ENCODE peak calls at places on chromosome 12, in five cellular contexts. W, S, T, B and K are unnamed samples.

GRCh38 chr12:96571101-96571862 is 81.9 kb downstream of the CFAP54 start:
- DNase-seq in B (peak; percentile 93), S (no peak), T (peak; percentile 45), W (no peak), K (peak; percentile 33)

GRCh38 chr12:49912846-49913245 is 9.1 kb upstream of the FAIM2 start:
- DNase-seq in T (no peak), S (no peak), B (no peak), W (no peak), K (no peak)

GRCh38 chr12:27095346-27095745 is 13.0 kb upstream of the C12orf71 start:
- DNase-seq in T (no peak), S (no peak), B (no peak), W (no peak), K (no peak)

GRCh38 chr12:132397152-132397933 is 68.0 kb upstream of the GALNT9 start:
- DNase-seq in S (no peak), W (no peak), B (no peak), T (no peak), K (no peak)

GRCh38 chr12:82555699-82556098 is 131.0 kb upstream of the TMTC2 start:
- DNase-seq in S (no peak), B (no peak), W (no peak), T (no peak), K (no peak)

GRCh38 chr12:49200882-49201594 is 12.2 kb upstream of the TUBA1A start:
- DNase-seq in S (peak; percentile 89), W (peak; percentile 72), T (peak; percentile 88), B (peak; percentile 17), K (peak; percentile 85)

GRCh38 chr12:24060089-24060488 is 110.6 kb upstream of the SOX5 start:
- DNase-seq in B (no peak), T (no peak), S (no peak), W (no peak), K (no peak)

GRCh38 chr12:10235761-10236631 is 23.3 kb downstream of the GABARAPL1 start:
- DNase-seq in T (peak; percentile 25), S (peak; percentile 44), B (no peak), W (peak; percentile 73), K (no peak)

GRCh38 chr12:43271659-43272058 is 280.3 kb downstream of the ADAMTS20 start:
- DNase-seq in W (no peak), S (no peak), T (no peak), B (no peak), K (no peak)

GRCh38 chr12:48744251-48745008 is 27.9 kb upstream of the CCNT1 start:
- DNase-seq in W (no peak), S (no peak), T (no peak), B (no peak), K (no peak)

GRCh38 chr12:112664569-112664968 is 127.0 kb upstream of the RPH3A start:
- DNase-seq in W (peak; percentile 64), T (peak; percentile 3), S (no peak), B (no peak), K (no peak)

GRCh38 chr12:22164101-22164500 is 118.1 kb downstream of the CMAS start:
- DNase-seq in S (no peak), B (no peak), T (no peak), W (no peak), K (no peak)

GRCh38 chr12:50241178-50241577 is 42.1 kb downstream of the LIMA1 start:
- DNase-seq in W (no peak), S (peak; percentile 77), B (no peak), T (peak; percentile 49), K (no peak)

GRCh38 chr12:118494776-118495175 is 118.4 kb downstream of the SUDS3 start:
- DNase-seq in B (no peak), T (no peak), S (no peak), W (no peak), K (no peak)

GRCh38 chr12:26042645-26043044 is 82.2 kb downstream of the BHLHE41 start:
- DNase-seq in W (no peak), B (no peak), S (no peak), T (no peak), K (no peak)

GRCh38 chr12:119929974-119930373 is 52.9 kb upstream of the CIT start:
- DNase-seq in T (no peak), W (no peak), S (no peak), B (no peak), K (no peak)

DNA sequence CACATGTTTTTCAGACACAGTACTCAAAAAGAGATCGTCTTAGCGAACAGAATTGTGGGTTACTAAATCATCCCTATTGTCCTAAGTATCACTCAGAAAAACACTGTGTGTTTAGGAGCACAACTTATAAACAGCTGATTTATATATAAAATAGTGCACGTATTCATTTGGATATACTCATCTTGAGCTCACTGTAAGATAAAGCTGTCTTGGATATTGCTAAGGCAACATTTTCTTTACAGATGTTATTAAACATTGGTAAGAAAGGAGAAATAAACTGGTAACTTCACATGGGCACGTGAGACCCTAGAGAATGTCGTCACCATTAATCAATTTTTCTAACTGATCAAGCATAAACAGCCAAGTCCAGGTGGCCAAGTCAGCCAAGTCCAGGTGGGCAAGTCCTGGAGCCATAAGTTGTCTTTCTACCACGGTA is 1.7 kb downstream of the PAWR start:
- DNase-seq in S (no peak), W (no peak), B (no peak), T (no peak), K (no peak)
- H3K4me2 ChIP-seq in S (peak overlapping the region; percentile 100), W (peak overlapping the region; percentile 83), B (peak overlapping the region; percentile 94), T (peak overlapping the region; percentile 96), K (peak overlapping the region; percentile 89)

GRCh38 chr12:76583301-76583700 is 23.7 kb upstream of the OSBPL8 start:
- DNase-seq in T (no peak), S (no peak), W (no peak), B (no peak), K (no peak)

GRCh38 chr12:76591461-76591860 is 31.9 kb upstream of the OSBPL8 start:
- DNase-seq in T (peak; percentile 88), B (no peak), W (no peak), S (peak; percentile 48), K (peak; percentile 88)

GRCh38 chr12:76588881-76589565 is 29.5 kb upstream of the OSBPL8 start:
- DNase-seq in T (peak; percentile 80), S (peak; percentile 90), B (no peak), W (no peak), K (peak; percentile 79)

GRCh38 chr12:76587428-76588178 is 28.0 kb upstream of the OSBPL8 start:
- DNase-seq in W (no peak), B (no peak), T (no peak), S (peak; percentile 1), K (no peak)

GRCh38 chr12:76586764-76587395 is 27.3 kb upstream of the OSBPL8 start:
- DNase-seq in T (peak; percentile 57), S (peak; percentile 67), W (peak; percentile 73), B (no peak), K (peak; percentile 46)
- H3K4me2 ChIP-seq in T (no peak overlapping the region), S (no peak overlapping the region), W (no peak overlapping the region), B (no peak overlapping the region), K (no peak overlapping the region)

GRCh38 chr12:52029686-52030085 is 21.6 kb upstream of the NR4A1 start:
- DNase-seq in W (peak; percentile 94), B (no peak), T (no peak), S (peak; percentile 52), K (peak; percentile 38)
- H3K4me2 ChIP-seq in W (peak overlapping the region; percentile 38), B (no peak overlapping the region), T (no peak overlapping the region), S (no peak overlapping the region), K (no peak overlapping the region)

GRCh38 chr12:60211244-60211643 is 615.4 kb downstream of the SLC16A7 start:
- DNase-seq in S (no peak), T (no peak), W (no peak), B (no peak), K (no peak)
- H3K4me2 ChIP-seq in S (no peak overlapping the region), T (no peak overlapping the region), W (no peak overlapping the region), B (no peak overlapping the region), K (no peak overlapping the region)

GRCh38 chr12:88416786-88417185 is 163.5 kb downstream of the KITLG start:
- DNase-seq in B (no peak), T (peak; percentile 56), W (no peak), S (no peak), K (peak; percentile 42)
- H3K4me2 ChIP-seq in B (no peak overlapping the region), T (peak overlapping the region; percentile 87), W (no peak overlapping the region), S (peak overlapping the region; percentile 71), K (peak overlapping the region; percentile 66)

DNA sequence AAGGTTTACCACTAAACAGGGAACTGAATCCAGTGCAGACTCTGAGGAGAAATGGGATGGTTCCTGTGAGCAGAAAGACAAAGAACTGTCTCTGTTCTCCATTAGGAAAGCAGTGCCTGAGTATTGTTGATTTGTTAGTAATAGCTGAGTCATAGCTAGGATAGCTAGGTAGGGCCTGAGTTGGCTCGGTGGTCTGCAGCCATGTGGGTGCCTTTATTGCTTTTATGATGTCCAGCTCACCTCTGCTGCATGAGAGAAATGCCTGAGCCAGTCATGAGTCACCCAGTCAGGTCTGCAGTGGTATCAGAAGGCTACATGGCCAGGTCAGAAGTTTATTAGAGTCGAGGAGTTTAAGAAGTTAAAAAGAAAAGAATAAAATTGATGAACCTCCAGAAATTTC is 24.2 kb downstream of the TRHDE start:
- DNase-seq in S (peak; percentile 91), B (no peak), W (no peak), T (peak; percentile 96), K (peak; percentile 93)
- H3K4me2 ChIP-seq in S (peak overlapping the region; percentile 48), B (no peak overlapping the region), W (no peak overlapping the region), T (no peak overlapping the region), K (peak overlapping the region; percentile 75)